ENCODE peak calls at places on chromosome 7, in nine cellular contexts. One of them, this sample, is unnamed.

GRCh38 chr7:36945612-36946400 is 221.5 kb upstream of the AOAH start:
- DNase-seq in stimulated activated CD4-positive, alpha-beta T cell treated with anti-CD3 and anti-CD28 coated beads, Interleukin-1b, Interleukin-23, amount 100 ng/mL, for 24 hours: no peak
- DNase-seq in CD4-positive, alpha-beta memory T cell: no peak
- DNase-seq in activated naive CD4-positive, alpha-beta T cell: no peak
- DNase-seq in GM23338: no peak
- DNase-seq in right cardiac atrium: no peak
- DNase-seq in putamen: no peak
- DNase-seq in neural crest cell: no peak
- DNase-seq in endothelial cell: no peak
- DNase-seq in this sample: no peak

GRCh38 chr7:19677201-19677600 is 31.6 kb downstream of the POLR1F start:
- DNase-seq in stimulated activated CD4-positive, alpha-beta T cell treated with anti-CD3 and anti-CD28 coated beads, Interleukin-1b, Interleukin-23, amount 100 ng/mL, for 24 hours: no peak
- DNase-seq in neural crest cell: no peak
- DNase-seq in right cardiac atrium: no peak
- DNase-seq in activated naive CD4-positive, alpha-beta T cell: no peak
- DNase-seq in CD4-positive, alpha-beta memory T cell: no peak
- DNase-seq in GM23338: no peak
- DNase-seq in putamen: no peak
- DNase-seq in endothelial cell: no peak
- DNase-seq in this sample: no peak

GRCh38 chr7:43313628-43314378 is 201.4 kb downstream of the HECW1 start:
- DNase-seq in stimulated activated CD4-positive, alpha-beta T cell treated with anti-CD3 and anti-CD28 coated beads, Interleukin-1b, Interleukin-23, amount 100 ng/mL, for 24 hours: no peak
- DNase-seq in putamen: no peak
- DNase-seq in CD4-positive, alpha-beta memory T cell: no peak
- DNase-seq in endothelial cell: no peak
- DNase-seq in activated naive CD4-positive, alpha-beta T cell: no peak
- DNase-seq in GM23338: no peak
- DNase-seq in right cardiac atrium: no peak
- DNase-seq in neural crest cell: no peak
- DNase-seq in this sample: no peak

GRCh38 chr7:93757421-93757820 is 133.1 kb downstream of the TFPI2 start:
- DNase-seq in endothelial cell: no peak
- DNase-seq in CD4-positive, alpha-beta memory T cell: no peak
- DNase-seq in GM23338: no peak
- DNase-seq in putamen: no peak
- DNase-seq in stimulated activated CD4-positive, alpha-beta T cell treated with anti-CD3 and anti-CD28 coated beads, Interleukin-1b, Interleukin-23, amount 100 ng/mL, for 24 hours: no peak
- DNase-seq in activated naive CD4-positive, alpha-beta T cell: no peak
- DNase-seq in right cardiac atrium: no peak
- DNase-seq in neural crest cell: no peak
- DNase-seq in this sample: no peak

GRCh38 chr7:30796105-30796869 is 25.1 kb downstream of the MINDY4 start:
- DNase-seq in activated naive CD4-positive, alpha-beta T cell: no peak
- DNase-seq in neural crest cell: no peak
- DNase-seq in GM23338: no peak
- DNase-seq in endothelial cell: no peak
- DNase-seq in CD4-positive, alpha-beta memory T cell: no peak
- DNase-seq in putamen: no peak
- DNase-seq in stimulated activated CD4-positive, alpha-beta T cell treated with anti-CD3 and anti-CD28 coated beads, Interleukin-1b, Interleukin-23, amount 100 ng/mL, for 24 hours: no peak
- DNase-seq in right cardiac atrium: no peak
- DNase-seq in this sample: no peak

GRCh38 chr7:20588678-20589077 is 26.8 kb upstream of the ABCB5 start:
- DNase-seq in putamen: no peak
- DNase-seq in stimulated activated CD4-positive, alpha-beta T cell treated with anti-CD3 and anti-CD28 coated beads, Interleukin-1b, Interleukin-23, amount 100 ng/mL, for 24 hours: no peak
- DNase-seq in endothelial cell: no peak
- DNase-seq in neural crest cell: no peak
- DNase-seq in right cardiac atrium: no peak
- DNase-seq in activated naive CD4-positive, alpha-beta T cell: no peak
- DNase-seq in CD4-positive, alpha-beta memory T cell: no peak
- DNase-seq in GM23338: no peak
- DNase-seq in this sample: no peak

GRCh38 chr7:75033064-75033463 is 40.5 kb downstream of the RCC1L start:
- DNase-seq in putamen: no peak
- DNase-seq in neural crest cell: peak; percentile 21
- DNase-seq in right cardiac atrium: no peak
- DNase-seq in CD4-positive, alpha-beta memory T cell: no peak
- DNase-seq in endothelial cell: peak; percentile 38
- DNase-seq in GM23338: peak; percentile 82
- DNase-seq in stimulated activated CD4-positive, alpha-beta T cell treated with anti-CD3 and anti-CD28 coated beads, Interleukin-1b, Interleukin-23, amount 100 ng/mL, for 24 hours: no peak
- DNase-seq in activated naive CD4-positive, alpha-beta T cell: no peak
- DNase-seq in this sample: no peak

GRCh38 chr7:47330026-47330425 is 251.9 kb downstream of the TNS3 start:
- DNase-seq in CD4-positive, alpha-beta memory T cell: no peak
- DNase-seq in activated naive CD4-positive, alpha-beta T cell: no peak
- DNase-seq in endothelial cell: no peak
- DNase-seq in right cardiac atrium: no peak
- DNase-seq in stimulated activated CD4-positive, alpha-beta T cell treated with anti-CD3 and anti-CD28 coated beads, Interleukin-1b, Interleukin-23, amount 100 ng/mL, for 24 hours: no peak
- DNase-seq in neural crest cell: no peak
- DNase-seq in GM23338: no peak
- DNase-seq in putamen: no peak
- DNase-seq in this sample: no peak

GRCh38 chr7:81367335-81367801 is 402.5 kb downstream of the HGF start:
- DNase-seq in endothelial cell: no peak
- DNase-seq in CD4-positive, alpha-beta memory T cell: no peak
- DNase-seq in neural crest cell: no peak
- DNase-seq in stimulated activated CD4-positive, alpha-beta T cell treated with anti-CD3 and anti-CD28 coated beads, Interleukin-1b, Interleukin-23, amount 100 ng/mL, for 24 hours: no peak
- DNase-seq in GM23338: no peak
- DNase-seq in activated naive CD4-positive, alpha-beta T cell: no peak
- DNase-seq in putamen: no peak
- DNase-seq in right cardiac atrium: peak; percentile 44
- DNase-seq in this sample: peak; percentile 23

GRCh38 chr7:71050492-71050891 is 81.5 kb upstream of the GALNT17 start:
- DNase-seq in activated naive CD4-positive, alpha-beta T cell: no peak
- DNase-seq in stimulated activated CD4-positive, alpha-beta T cell treated with anti-CD3 and anti-CD28 coated beads, Interleukin-1b, Interleukin-23, amount 100 ng/mL, for 24 hours: no peak
- DNase-seq in GM23338: no peak
- DNase-seq in right cardiac atrium: no peak
- DNase-seq in CD4-positive, alpha-beta memory T cell: no peak
- DNase-seq in endothelial cell: no peak
- DNase-seq in putamen: no peak
- DNase-seq in neural crest cell: no peak
- DNase-seq in this sample: no peak

GRCh38 chr7:104767826-104768536 is 246.0 kb upstream of the KMT2E start:
- DNase-seq in activated naive CD4-positive, alpha-beta T cell: no peak
- DNase-seq in putamen: peak; percentile 57
- DNase-seq in CD4-positive, alpha-beta memory T cell: no peak
- DNase-seq in neural crest cell: no peak
- DNase-seq in right cardiac atrium: no peak
- DNase-seq in stimulated activated CD4-positive, alpha-beta T cell treated with anti-CD3 and anti-CD28 coated beads, Interleukin-1b, Interleukin-23, amount 100 ng/mL, for 24 hours: no peak
- DNase-seq in endothelial cell: no peak
- DNase-seq in GM23338: peak; percentile 50
- DNase-seq in this sample: no peak

GRCh38 chr7:153047079-153047478 is 287.5 kb downstream of the ACTR3B start:
- DNase-seq in GM23338: no peak
- DNase-seq in neural crest cell: no peak
- DNase-seq in right cardiac atrium: no peak
- DNase-seq in endothelial cell: no peak
- DNase-seq in CD4-positive, alpha-beta memory T cell: no peak
- DNase-seq in stimulated activated CD4-positive, alpha-beta T cell treated with anti-CD3 and anti-CD28 coated beads, Interleukin-1b, Interleukin-23, amount 100 ng/mL, for 24 hours: no peak
- DNase-seq in activated naive CD4-positive, alpha-beta T cell: no peak
- DNase-seq in putamen: no peak
- DNase-seq in this sample: no peak

GRCh38 chr7:29359480-29360093 is 165.0 kb downstream of the CHN2 start:
- DNase-seq in GM23338: no peak
- DNase-seq in stimulated activated CD4-positive, alpha-beta T cell treated with anti-CD3 and anti-CD28 coated beads, Interleukin-1b, Interleukin-23, amount 100 ng/mL, for 24 hours: no peak
- DNase-seq in CD4-positive, alpha-beta memory T cell: no peak
- DNase-seq in activated naive CD4-positive, alpha-beta T cell: no peak
- DNase-seq in neural crest cell: no peak
- DNase-seq in endothelial cell: no peak
- DNase-seq in right cardiac atrium: no peak
- DNase-seq in putamen: no peak
- DNase-seq in this sample: no peak

GRCh38 chr7:117132385-117133120 is 179.3 kb downstream of the ST7 start:
- DNase-seq in right cardiac atrium: no peak
- DNase-seq in activated naive CD4-positive, alpha-beta T cell: no peak
- DNase-seq in GM23338: no peak
- DNase-seq in putamen: no peak
- DNase-seq in stimulated activated CD4-positive, alpha-beta T cell treated with anti-CD3 and anti-CD28 coated beads, Interleukin-1b, Interleukin-23, amount 100 ng/mL, for 24 hours: no peak
- DNase-seq in CD4-positive, alpha-beta memory T cell: no peak
- DNase-seq in endothelial cell: no peak
- DNase-seq in neural crest cell: no peak
- DNase-seq in this sample: no peak

GRCh38 chr7:43878867-43879266 is 9.6 kb upstream of the MRPS24 start:
- DNase-seq in activated naive CD4-positive, alpha-beta T cell: no peak
- DNase-seq in GM23338: no peak
- DNase-seq in right cardiac atrium: no peak
- DNase-seq in putamen: no peak
- DNase-seq in stimulated activated CD4-positive, alpha-beta T cell treated with anti-CD3 and anti-CD28 coated beads, Interleukin-1b, Interleukin-23, amount 100 ng/mL, for 24 hours: no peak
- DNase-seq in CD4-positive, alpha-beta memory T cell: no peak
- DNase-seq in endothelial cell: no peak
- DNase-seq in neural crest cell: no peak
- DNase-seq in this sample: no peak

GRCh38 chr7:33986951-33987948 is 81.9 kb downstream of the BMPER start:
- DNase-seq in stimulated activated CD4-positive, alpha-beta T cell treated with anti-CD3 and anti-CD28 coated beads, Interleukin-1b, Interleukin-23, amount 100 ng/mL, for 24 hours: no peak
- DNase-seq in putamen: peak; percentile 33
- DNase-seq in CD4-positive, alpha-beta memory T cell: no peak
- DNase-seq in GM23338: no peak
- DNase-seq in activated naive CD4-positive, alpha-beta T cell: no peak
- DNase-seq in endothelial cell: no peak
- DNase-seq in right cardiac atrium: no peak
- DNase-seq in neural crest cell: no peak
- DNase-seq in this sample: no peak

GRCh38 chr7:155190608-155191536 is 106.8 kb upstream of the INSIG1 start:
- DNase-seq in endothelial cell: peak; percentile 75
- DNase-seq in neural crest cell: peak; percentile 74
- DNase-seq in stimulated activated CD4-positive, alpha-beta T cell treated with anti-CD3 and anti-CD28 coated beads, Interleukin-1b, Interleukin-23, amount 100 ng/mL, for 24 hours: peak; percentile 61
- DNase-seq in right cardiac atrium: no peak
- DNase-seq in GM23338: peak; percentile 79
- DNase-seq in putamen: no peak
- DNase-seq in CD4-positive, alpha-beta memory T cell: peak; percentile 36
- DNase-seq in activated naive CD4-positive, alpha-beta T cell: peak; percentile 57
- DNase-seq in this sample: peak; percentile 69

GRCh38 chr7:27248911-27249723 is 6.5 kb downstream of the EVX1 start:
- DNase-seq in neural crest cell: no peak
- DNase-seq in right cardiac atrium: no peak
- DNase-seq in stimulated activated CD4-positive, alpha-beta T cell treated with anti-CD3 and anti-CD28 coated beads, Interleukin-1b, Interleukin-23, amount 100 ng/mL, for 24 hours: no peak
- DNase-seq in putamen: no peak
- DNase-seq in GM23338: peak; percentile 37
- DNase-seq in activated naive CD4-positive, alpha-beta T cell: no peak
- DNase-seq in CD4-positive, alpha-beta memory T cell: no peak
- DNase-seq in endothelial cell: no peak
- DNase-seq in this sample: no peak

GRCh38 chr7:99562832-99563231 is 4.4 kb downstream of the ZNF655 start:
- DNase-seq in stimulated activated CD4-positive, alpha-beta T cell treated with anti-CD3 and anti-CD28 coated beads, Interleukin-1b, Interleukin-23, amount 100 ng/mL, for 24 hours: peak; percentile 7
- DNase-seq in GM23338: no peak
- DNase-seq in CD4-positive, alpha-beta memory T cell: no peak
- DNase-seq in putamen: peak; percentile 57
- DNase-seq in neural crest cell: no peak
- DNase-seq in right cardiac atrium: no peak
- DNase-seq in activated naive CD4-positive, alpha-beta T cell: no peak
- DNase-seq in endothelial cell: no peak
- DNase-seq in this sample: no peak

GRCh38 chr7:28145931-28146330 is 34.7 kb downstream of the JAZF1 start:
- DNase-seq in neural crest cell: no peak
- DNase-seq in right cardiac atrium: no peak
- DNase-seq in putamen: no peak
- DNase-seq in GM23338: no peak
- DNase-seq in CD4-positive, alpha-beta memory T cell: no peak
- DNase-seq in activated naive CD4-positive, alpha-beta T cell: no peak
- DNase-seq in stimulated activated CD4-positive, alpha-beta T cell treated with anti-CD3 and anti-CD28 coated beads, Interleukin-1b, Interleukin-23, amount 100 ng/mL, for 24 hours: no peak
- DNase-seq in endothelial cell: no peak
- DNase-seq in this sample: no peak

GRCh38 chr7:2734084-2734601 is 46.1 kb downstream of the AMZ1 start:
- DNase-seq in GM23338: no peak
- DNase-seq in activated naive CD4-positive, alpha-beta T cell: no peak
- DNase-seq in putamen: no peak
- DNase-seq in CD4-positive, alpha-beta memory T cell: no peak
- DNase-seq in right cardiac atrium: no peak
- DNase-seq in endothelial cell: no peak
- DNase-seq in stimulated activated CD4-positive, alpha-beta T cell treated with anti-CD3 and anti-CD28 coated beads, Interleukin-1b, Interleukin-23, amount 100 ng/mL, for 24 hours: no peak
- DNase-seq in neural crest cell: no peak
- DNase-seq in this sample: no peak

GRCh38 chr7:12686234-12686893 is 1.1 kb upstream of the ARL4A start:
- DNase-seq in activated naive CD4-positive, alpha-beta T cell: peak; percentile 91
- DNase-seq in endothelial cell: peak; percentile 98
- DNase-seq in putamen: peak; percentile 84
- DNase-seq in right cardiac atrium: peak; percentile 94
- DNase-seq in neural crest cell: peak; percentile 93
- DNase-seq in CD4-positive, alpha-beta memory T cell: peak; percentile 99
- DNase-seq in GM23338: peak; percentile 95
- DNase-seq in stimulated activated CD4-positive, alpha-beta T cell treated with anti-CD3 and anti-CD28 coated beads, Interleukin-1b, Interleukin-23, amount 100 ng/mL, for 24 hours: peak; percentile 88
- DNase-seq in this sample: peak; percentile 63

GRCh38 chr7:151368136-151368571 is 26.5 kb downstream of the NUB1 start:
- DNase-seq in CD4-positive, alpha-beta memory T cell: peak; percentile 75
- DNase-seq in activated naive CD4-positive, alpha-beta T cell: peak; percentile 29
- DNase-seq in GM23338: peak; percentile 94
- DNase-seq in right cardiac atrium: peak; percentile 82
- DNase-seq in endothelial cell: peak; percentile 88
- DNase-seq in stimulated activated CD4-positive, alpha-beta T cell treated with anti-CD3 and anti-CD28 coated beads, Interleukin-1b, Interleukin-23, amount 100 ng/mL, for 24 hours: peak; percentile 71
- DNase-seq in neural crest cell: peak; percentile 90
- DNase-seq in putamen: peak; percentile 58
- DNase-seq in this sample: peak; percentile 73

GRCh38 chr7:44477955-44478354 is 12.5 kb downstream of the NUDCD3 start:
- DNase-seq in GM23338: no peak
- DNase-seq in activated naive CD4-positive, alpha-beta T cell: no peak
- DNase-seq in right cardiac atrium: no peak
- DNase-seq in stimulated activated CD4-positive, alpha-beta T cell treated with anti-CD3 and anti-CD28 coated beads, Interleukin-1b, Interleukin-23, amount 100 ng/mL, for 24 hours: no peak
- DNase-seq in neural crest cell: no peak
- DNase-seq in CD4-positive, alpha-beta memory T cell: no peak
- DNase-seq in endothelial cell: no peak
- DNase-seq in putamen: no peak
- DNase-seq in this sample: no peak

GRCh38 chr7:135162382-135163001 is 8.0 kb downstream of the CYREN start:
- DNase-seq in right cardiac atrium: no peak
- DNase-seq in GM23338: no peak
- DNase-seq in CD4-positive, alpha-beta memory T cell: no peak
- DNase-seq in putamen: no peak
- DNase-seq in endothelial cell: no peak
- DNase-seq in stimulated activated CD4-positive, alpha-beta T cell treated with anti-CD3 and anti-CD28 coated beads, Interleukin-1b, Interleukin-23, amount 100 ng/mL, for 24 hours: no peak
- DNase-seq in activated naive CD4-positive, alpha-beta T cell: no peak
- DNase-seq in neural crest cell: no peak
- DNase-seq in this sample: no peak

GRCh38 chr7:32462451-32462850 is 27.7 kb downstream of the LSM5 start:
- DNase-seq in endothelial cell: no peak
- DNase-seq in GM23338: no peak
- DNase-seq in stimulated activated CD4-positive, alpha-beta T cell treated with anti-CD3 and anti-CD28 coated beads, Interleukin-1b, Interleukin-23, amount 100 ng/mL, for 24 hours: no peak
- DNase-seq in putamen: no peak
- DNase-seq in right cardiac atrium: no peak
- DNase-seq in neural crest cell: no peak
- DNase-seq in CD4-positive, alpha-beta memory T cell: no peak
- DNase-seq in activated naive CD4-positive, alpha-beta T cell: no peak
- DNase-seq in this sample: no peak

GRCh38 chr7:98994046-98994944 is 116.0 kb downstream of the TRRAP start:
- DNase-seq in GM23338: no peak
- DNase-seq in stimulated activated CD4-positive, alpha-beta T cell treated with anti-CD3 and anti-CD28 coated beads, Interleukin-1b, Interleukin-23, amount 100 ng/mL, for 24 hours: no peak
- DNase-seq in neural crest cell: no peak
- DNase-seq in CD4-positive, alpha-beta memory T cell: no peak
- DNase-seq in endothelial cell: no peak
- DNase-seq in putamen: no peak
- DNase-seq in right cardiac atrium: no peak
- DNase-seq in activated naive CD4-positive, alpha-beta T cell: no peak
- DNase-seq in this sample: no peak

GRCh38 chr7:2082357-2083038 is 150.2 kb downstream of the MAD1L1 start:
- DNase-seq in stimulated activated CD4-positive, alpha-beta T cell treated with anti-CD3 and anti-CD28 coated beads, Interleukin-1b, Interleukin-23, amount 100 ng/mL, for 24 hours: no peak
- DNase-seq in activated naive CD4-positive, alpha-beta T cell: no peak
- DNase-seq in endothelial cell: no peak
- DNase-seq in CD4-positive, alpha-beta memory T cell: no peak
- DNase-seq in putamen: no peak
- DNase-seq in neural crest cell: no peak
- DNase-seq in right cardiac atrium: peak; percentile 73
- DNase-seq in GM23338: no peak
- DNase-seq in this sample: no peak

GRCh38 chr7:543790-544527 is 24.3 kb upstream of the PDGFA start:
- DNase-seq in CD4-positive, alpha-beta memory T cell: no peak
- DNase-seq in endothelial cell: no peak
- DNase-seq in neural crest cell: no peak
- DNase-seq in stimulated activated CD4-positive, alpha-beta T cell treated with anti-CD3 and anti-CD28 coated beads, Interleukin-1b, Interleukin-23, amount 100 ng/mL, for 24 hours: no peak
- DNase-seq in GM23338: no peak
- DNase-seq in putamen: no peak
- DNase-seq in activated naive CD4-positive, alpha-beta T cell: no peak
- DNase-seq in right cardiac atrium: peak; percentile 13
- DNase-seq in this sample: no peak

GRCh38 chr7:101165958-101166602 is 711 bp upstream of the VGF start:
- DNase-seq in endothelial cell: no peak
- DNase-seq in CD4-positive, alpha-beta memory T cell: no peak
- DNase-seq in neural crest cell: no peak
- DNase-seq in right cardiac atrium: no peak
- DNase-seq in activated naive CD4-positive, alpha-beta T cell: no peak
- DNase-seq in GM23338: peak; percentile 75
- DNase-seq in stimulated activated CD4-positive, alpha-beta T cell treated with anti-CD3 and anti-CD28 coated beads, Interleukin-1b, Interleukin-23, amount 100 ng/mL, for 24 hours: no peak
- DNase-seq in putamen: no peak
- DNase-seq in this sample: no peak

GRCh38 chr7:88062238-88062637 is 128.2 kb downstream of the ADAM22 start:
- DNase-seq in neural crest cell: no peak
- DNase-seq in right cardiac atrium: no peak
- DNase-seq in putamen: no peak
- DNase-seq in activated naive CD4-positive, alpha-beta T cell: no peak
- DNase-seq in CD4-positive, alpha-beta memory T cell: no peak
- DNase-seq in stimulated activated CD4-positive, alpha-beta T cell treated with anti-CD3 and anti-CD28 coated beads, Interleukin-1b, Interleukin-23, amount 100 ng/mL, for 24 hours: no peak
- DNase-seq in GM23338: no peak
- DNase-seq in endothelial cell: no peak
- DNase-seq in this sample: no peak

This sample was measured in omental fat pad.